ENCODE peak calls at places on chromosomes 11 and 22, in four cellular contexts. L is caudate nucleus, M is heart right ventricle, A is sigmoid colon. O is an unnamed sample.

GRCh38 chr22:37775785-37776638 is 31.7 kb upstream of the GCAT start:
- DNase-seq in L (no peak), M (no peak), A (no peak), O (no peak)

GRCh38 chr11:64878223-64878493 is 263 bp downstream of the EHD1 start:
- DNase-seq in A (no peak), L (peak; percentile 77), M (no peak), O (no peak)

GRCh38 chr22:38412435-38413084 is 42.4 kb downstream of the KCNJ4 start:
- DNase-seq in M (no peak), A (peak; percentile 61), L (no peak), O (peak; percentile 26)

GRCh38 chr22:18954333-18954732 is 18.2 kb upstream of the PRODH start:
- DNase-seq in L (peak; percentile 57), A (peak; percentile 72), M (peak; percentile 43), O (peak; percentile 66)

GRCh38 chr22:40628354-40629042 is 8.0 kb downstream of the MRTFA start:
- DNase-seq in M (no peak), A (no peak), L (no peak), O (no peak)

GRCh38 chr11:65851083-65851579 is 6.8 kb downstream of the CFL1 start:
- DNase-seq in A (no peak), L (no peak), M (no peak), O (no peak)

GRCh38 chr11:124075841-124076571 is 34.9 kb upstream of the OR10G7 start:
- DNase-seq in A (no peak), L (peak; percentile 53), M (no peak), O (peak; percentile 67)

GRCh38 chr11:116217006-116217405 is 555.8 kb downstream of the BUD13 start:
- DNase-seq in A (no peak), M (peak; percentile 21), L (peak; percentile 21), O (peak; percentile 76)

GRCh38 chr11:108498046-108498815 is at the start of gene POGLUT3:
- DNase-seq in A (peak; percentile 85), L (peak; percentile 53), M (peak; percentile 48), O (peak; percentile 54)

GRCh38 chr11:128343870-128344269 is 243.5 kb downstream of the ETS1 start:
- DNase-seq in L (no peak), M (no peak), A (no peak), O (no peak)

DNA sequence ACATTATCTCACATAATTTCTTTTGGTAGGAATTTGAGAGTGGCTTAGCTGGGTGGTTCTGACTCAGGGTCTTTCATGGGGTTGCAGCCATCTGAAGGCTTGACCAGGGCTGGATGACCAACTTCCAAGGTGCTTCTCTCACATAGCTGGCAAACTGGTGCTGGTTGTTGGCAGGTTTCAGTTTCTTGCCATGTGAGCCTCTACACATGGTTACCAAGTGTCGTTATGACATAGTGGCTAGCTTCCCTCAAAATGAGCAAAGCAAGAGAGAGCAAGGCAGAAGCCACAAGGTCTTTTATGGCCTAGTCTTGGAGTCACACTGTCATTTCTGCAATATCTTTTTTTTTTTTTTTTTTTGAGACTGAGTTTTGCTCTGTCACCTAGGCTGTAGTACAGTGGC is 4.2 kb upstream of the TFIP11 start:
- DNase-seq in L (no peak), M (no peak), A (no peak), O (no peak)
- H3K27ac ChIP-seq in L (no peak overlapping the region), M (no peak overlapping the region), A (no peak overlapping the region), O (peak overlapping the region; percentile 67)

DNA sequence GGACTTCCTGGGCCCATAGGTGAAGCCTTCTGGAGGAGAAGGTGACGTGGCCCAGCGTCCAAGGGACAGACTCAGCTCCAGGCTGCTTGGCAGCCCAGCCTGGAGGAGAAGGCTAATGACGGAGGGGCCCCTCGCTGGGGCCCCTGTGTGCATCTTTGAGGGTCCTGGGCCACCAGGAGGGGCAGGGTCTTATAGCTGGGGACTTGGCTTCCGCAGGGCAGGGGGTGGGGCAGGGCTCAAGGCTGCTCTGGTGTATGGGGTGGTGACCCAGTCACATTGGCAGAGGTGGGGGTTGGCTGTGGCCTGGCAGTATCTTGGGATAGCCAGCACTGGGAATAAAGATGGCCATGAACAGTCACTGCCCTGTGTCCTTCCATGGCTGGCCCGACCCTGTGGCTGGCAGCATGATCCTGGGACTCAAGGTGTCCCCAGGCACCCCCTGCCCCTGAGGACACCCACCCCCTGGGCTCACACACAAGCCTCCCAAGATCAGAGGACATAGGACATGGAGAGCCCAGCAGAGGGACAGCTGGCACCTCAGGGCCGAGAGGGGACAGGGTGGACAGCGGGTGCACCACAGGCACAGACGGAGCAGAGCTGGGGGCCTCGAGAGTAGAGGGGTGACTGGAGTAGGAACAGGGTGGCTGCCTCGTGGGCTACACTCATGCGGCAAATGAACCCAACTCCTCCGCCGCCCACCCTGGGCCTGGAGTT is 10.1 kb downstream of the SIGIRR start:
- DNase-seq in M (no peak), A (peak; percentile 62), L (no peak), O (no peak)
- H3K27ac ChIP-seq in M (no peak overlapping the region), A (no peak overlapping the region), L (no peak overlapping the region), O (no peak overlapping the region)

DNA sequence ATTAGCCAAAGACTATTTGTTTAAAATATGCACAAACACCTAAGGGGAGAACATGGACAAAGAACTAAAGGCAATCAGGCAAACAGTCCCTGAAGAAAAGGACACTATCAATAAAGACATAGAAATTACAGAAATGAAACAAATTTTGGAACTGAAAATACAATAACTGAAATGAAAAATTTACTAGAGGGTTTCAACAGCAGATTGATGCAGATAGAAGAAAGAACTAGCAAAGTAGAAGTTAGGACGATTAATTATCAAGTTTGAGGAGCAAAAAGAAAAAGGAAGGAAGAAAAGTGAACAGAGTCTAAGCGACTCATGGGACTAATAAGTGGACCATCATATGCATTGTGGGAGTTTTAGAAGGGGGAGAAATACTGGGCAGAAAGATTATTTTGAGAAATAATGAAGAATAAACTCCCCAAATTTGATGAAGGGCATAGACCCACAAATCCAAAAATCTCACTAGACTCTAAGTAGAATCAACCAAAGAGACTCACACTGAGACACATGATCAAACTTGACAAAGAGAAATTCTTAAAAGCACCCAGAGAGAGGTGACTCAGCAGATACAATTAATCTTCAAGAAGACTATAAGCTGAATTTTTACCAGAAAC is 62.9 kb downstream of the JAM3 start:
- DNase-seq in M (no peak), A (no peak), L (no peak), O (no peak)
- H3K27ac ChIP-seq in M (no peak overlapping the region), A (no peak overlapping the region), L (no peak overlapping the region), O (no peak overlapping the region)

GRCh38 chr11:37026741-37027140 is 428.7 kb upstream of the RAG2 start:
- DNase-seq in A (no peak), M (no peak), L (no peak), O (no peak)

GRCh38 chr11:37026326-37026725 is 428.3 kb upstream of the RAG2 start:
- DNase-seq in M (no peak), L (no peak), A (no peak), O (no peak)
- H3K27ac ChIP-seq in M (no peak overlapping the region), L (no peak overlapping the region), A (no peak overlapping the region), O (no peak overlapping the region)